ENCODE peak calls at places on chromosomes 4 and X, in five cellular contexts. One of them, this sample, is unnamed.
A peak's percentile ranks its signal among the peaks of the same experiment; 100 is the strongest.

GRCh38 chr4:147831452-147832192 is 99.7 kb downstream of the ARHGAP10 start:
- DNase-seq in H1: no peak
- DNase-seq in HepG2: no peak
- DNase-seq in GM12878: no peak
- DNase-seq in NT2/D1: no peak
- DNase-seq in this sample: no peak

GRCh38 chr4:55297346-55297745 is 48.7 kb upstream of the SRD5A3 start:
- DNase-seq in H1: no peak
- DNase-seq in HepG2: peak; percentile 20
- DNase-seq in GM12878: no peak
- DNase-seq in NT2/D1: no peak
- DNase-seq in this sample: no peak

GRCh38 chrX:73447311-73447794 is 500 bp downstream of the CDX4 start:
- DNase-seq in H1: no peak
- DNase-seq in HepG2: no peak
- DNase-seq in GM12878: no peak
- DNase-seq in NT2/D1: no peak
- DNase-seq in this sample: no peak

GRCh38 chr4:76943790-76944189 is 5.8 kb upstream of the SEPTIN11 start:
- DNase-seq in H1: no peak
- DNase-seq in HepG2: no peak
- DNase-seq in GM12878: no peak
- DNase-seq in NT2/D1: no peak
- DNase-seq in this sample: no peak

GRCh38 chr4:73759357-73759756 is 19.0 kb downstream of the CXCL8 start:
- DNase-seq in H1: no peak
- DNase-seq in HepG2: no peak
- DNase-seq in GM12878: no peak
- DNase-seq in NT2/D1: no peak
- DNase-seq in this sample: no peak

GRCh38 chrX:29071525-29071924 is 484.3 kb downstream of the IL1RAPL1 start:
- DNase-seq in H1: no peak
- DNase-seq in HepG2: no peak
- DNase-seq in GM12878: no peak
- DNase-seq in NT2/D1: no peak
- DNase-seq in this sample: no peak

GRCh38 chrX:69028006-69028760 is 137.1 kb downstream of the PJA1 start:
- DNase-seq in H1: no peak
- DNase-seq in HepG2: no peak
- DNase-seq in GM12878: peak; percentile 32
- DNase-seq in NT2/D1: no peak
- DNase-seq in this sample: peak; percentile 0

GRCh38 chr4:17562157-17562556 is 14.8 kb upstream of the LAP3 start:
- DNase-seq in H1: no peak
- DNase-seq in HepG2: peak; percentile 46
- DNase-seq in GM12878: no peak
- DNase-seq in NT2/D1: no peak
- DNase-seq in this sample: peak; percentile 23

GRCh38 chr4:100087743-100088142 is 102.5 kb downstream of the DDIT4L start:
- DNase-seq in H1: no peak
- DNase-seq in HepG2: no peak
- DNase-seq in GM12878: no peak
- DNase-seq in NT2/D1: no peak
- DNase-seq in this sample: no peak

GRCh38 chrX:130680164-130681035 is 222.6 kb downstream of the ENOX2 start:
- DNase-seq in H1: no peak
- DNase-seq in HepG2: peak; percentile 68
- DNase-seq in GM12878: no peak
- DNase-seq in NT2/D1: no peak
- DNase-seq in this sample: no peak

GRCh38 chr4:89114100-89114499 is 2.8 kb downstream of the TIGD2 start:
- DNase-seq in H1: no peak
- DNase-seq in HepG2: peak; percentile 24
- DNase-seq in GM12878: peak; percentile 24
- DNase-seq in NT2/D1: no peak
- DNase-seq in this sample: no peak

GRCh38 chrX:111098874-111099273 is 2.9 kb downstream of the PAK3 start:
- DNase-seq in H1: no peak
- DNase-seq in HepG2: peak; percentile 1
- DNase-seq in GM12878: no peak
- DNase-seq in NT2/D1: peak; percentile 56
- DNase-seq in this sample: peak; percentile 85

GRCh38 chrX:153689654-153690465 is 2.1 kb downstream of the SLC6A8 start:
- DNase-seq in H1: no peak
- DNase-seq in HepG2: no peak
- DNase-seq in GM12878: no peak
- DNase-seq in NT2/D1: no peak
- DNase-seq in this sample: no peak

GRCh38 chr4:128159967-128160366 is 98.9 kb downstream of the LARP1B start:
- DNase-seq in H1: no peak
- DNase-seq in HepG2: no peak
- DNase-seq in GM12878: no peak
- DNase-seq in NT2/D1: no peak
- DNase-seq in this sample: no peak

GRCh38 chr4:147173317-147173716 is 227.7 kb upstream of the TTC29 start:
- DNase-seq in H1: no peak
- DNase-seq in HepG2: no peak
- DNase-seq in GM12878: no peak
- DNase-seq in NT2/D1: no peak
- DNase-seq in this sample: no peak

GRCh38 chr4:112604590-112604989 is 32.1 kb downstream of the ZGRF1 start:
- DNase-seq in H1: peak; percentile 5
- DNase-seq in HepG2: peak; percentile 39
- DNase-seq in GM12878: peak; percentile 3
- DNase-seq in NT2/D1: peak; percentile 11
- DNase-seq in this sample: peak; percentile 51

GRCh38 chr4:109648266-109648996 is 54.8 kb downstream of the CASP6 start:
- DNase-seq in H1: no peak
- DNase-seq in HepG2: no peak
- DNase-seq in GM12878: peak; percentile 21
- DNase-seq in NT2/D1: no peak
- DNase-seq in this sample: no peak

GRCh38 chrX:25534096-25534495 is 518.3 kb upstream of the ARX start:
- DNase-seq in H1: no peak
- DNase-seq in HepG2: no peak
- DNase-seq in GM12878: no peak
- DNase-seq in NT2/D1: no peak
- DNase-seq in this sample: no peak

GRCh38 chrX:70998402-70999027 is 67.6 kb upstream of the SLC7A3 start:
- DNase-seq in H1: no peak
- DNase-seq in HepG2: peak; percentile 37
- DNase-seq in GM12878: no peak
- DNase-seq in NT2/D1: peak; percentile 46
- DNase-seq in this sample: no peak

GRCh38 chr4:161496-162284 is 37.4 kb downstream of the ZNF718 start:
- DNase-seq in H1: no peak
- DNase-seq in HepG2: no peak
- DNase-seq in GM12878: no peak
- DNase-seq in NT2/D1: no peak
- DNase-seq in this sample: no peak

GRCh38 chrX:119516157-119516702 is 48.0 kb downstream of the SLC25A5 start:
- DNase-seq in H1: no peak
- DNase-seq in HepG2: peak; percentile 57
- DNase-seq in GM12878: peak; percentile 39
- DNase-seq in NT2/D1: peak; percentile 63
- DNase-seq in this sample: peak; percentile 91

GRCh38 chrX:119507206-119507605 is 39.0 kb downstream of the SLC25A5 start:
- DNase-seq in H1: no peak
- DNase-seq in HepG2: no peak
- DNase-seq in GM12878: no peak
- DNase-seq in NT2/D1: no peak
- DNase-seq in this sample: no peak

DNA sequence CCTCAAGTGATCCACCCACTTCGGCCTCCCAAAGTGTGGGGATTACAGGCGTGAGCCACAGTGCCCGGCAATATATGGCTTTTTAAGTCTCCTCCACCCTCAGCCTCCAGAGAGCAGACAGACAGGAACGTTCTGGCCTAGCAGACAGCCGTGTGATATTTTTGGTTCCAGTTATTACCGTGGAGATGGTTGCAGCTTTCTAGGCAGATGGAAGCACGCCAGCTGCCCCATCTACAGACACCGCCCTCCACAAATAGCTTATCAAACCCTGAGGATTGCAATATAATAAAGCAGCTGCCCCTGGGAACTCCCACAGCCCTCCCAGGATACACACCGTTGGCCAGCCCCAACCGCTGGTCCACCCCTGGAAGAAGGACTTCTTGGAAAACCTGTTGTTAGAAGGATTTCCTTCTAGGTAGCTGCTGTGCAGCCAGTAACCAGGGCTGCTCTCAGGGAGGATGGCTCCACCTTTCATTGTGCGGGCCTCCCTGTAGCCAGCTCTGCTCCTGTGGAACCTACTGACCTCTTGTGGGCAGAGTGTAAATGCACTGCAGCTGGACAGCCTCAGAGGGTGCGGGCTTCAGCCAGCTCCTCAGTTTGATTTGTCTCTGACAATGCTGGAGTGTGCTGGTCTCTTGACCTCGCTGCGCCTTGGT is 44.0 kb downstream of the SLC25A5 start:
- DNase-seq in H1: peak; percentile 47
- DNase-seq in HepG2: peak; percentile 75
- DNase-seq in GM12878: no peak
- DNase-seq in NT2/D1: peak; percentile 72
- DNase-seq in this sample: peak; percentile 89
- TF ChIP-seq SUZ12 in H1: no peak
- TF ChIP-seq SUZ12 in HepG2: no peak
- TF ChIP-seq SUZ12 in GM12878: no peak
- TF ChIP-seq SUZ12 in NT2/D1: no peak
- TF ChIP-seq SUZ12 in this sample: no peak

GRCh38 chr4:152460488-152460887 is 75.4 kb downstream of the FBXW7 start:
- DNase-seq in H1: no peak
- DNase-seq in HepG2: peak; percentile 25
- DNase-seq in GM12878: peak; percentile 43
- DNase-seq in NT2/D1: no peak
- DNase-seq in this sample: no peak

GRCh38 chr4:152462047-152462446 is 73.8 kb downstream of the FBXW7 start:
- DNase-seq in H1: no peak
- DNase-seq in HepG2: peak; percentile 26
- DNase-seq in GM12878: peak; percentile 64
- DNase-seq in NT2/D1: no peak
- DNase-seq in this sample: no peak

GRCh38 chr4:152464030-152464823 is 71.7 kb downstream of the FBXW7 start:
- DNase-seq in H1: no peak
- DNase-seq in HepG2: no peak
- DNase-seq in GM12878: no peak
- DNase-seq in NT2/D1: no peak
- DNase-seq in this sample: no peak

GRCh38 chr4:152463562-152463961 is 72.3 kb downstream of the FBXW7 start:
- DNase-seq in H1: no peak
- DNase-seq in HepG2: no peak
- DNase-seq in GM12878: no peak
- DNase-seq in NT2/D1: no peak
- DNase-seq in this sample: no peak

GRCh38 chr4:152462715-152463114 is 73.2 kb downstream of the FBXW7 start:
- DNase-seq in H1: no peak
- DNase-seq in HepG2: no peak
- DNase-seq in GM12878: no peak
- DNase-seq in NT2/D1: no peak
- DNase-seq in this sample: no peak
- TF ChIP-seq SUZ12 in H1: no peak
- TF ChIP-seq SUZ12 in HepG2: no peak
- TF ChIP-seq SUZ12 in GM12878: no peak
- TF ChIP-seq SUZ12 in NT2/D1: no peak
- TF ChIP-seq SUZ12 in this sample: no peak

GRCh38 chr4:6343950-6344408 is 74.3 kb downstream of the WFS1 start:
- DNase-seq in H1: no peak
- DNase-seq in HepG2: peak; percentile 54
- DNase-seq in GM12878: no peak
- DNase-seq in NT2/D1: no peak
- DNase-seq in this sample: no peak
- TF ChIP-seq SUZ12 in H1: no peak
- TF ChIP-seq SUZ12 in HepG2: no peak
- TF ChIP-seq SUZ12 in GM12878: no peak
- TF ChIP-seq SUZ12 in NT2/D1: no peak
- TF ChIP-seq SUZ12 in this sample: no peak

GRCh38 chr4:143700420-143701352 is at the start of gene FREM3:
- DNase-seq in H1: peak; percentile 33
- DNase-seq in HepG2: no peak
- DNase-seq in GM12878: no peak
- DNase-seq in NT2/D1: no peak
- DNase-seq in this sample: peak; percentile 34
- TF ChIP-seq SUZ12 in H1: peak; percentile 93
- TF ChIP-seq SUZ12 in HepG2: no peak
- TF ChIP-seq SUZ12 in GM12878: no peak
- TF ChIP-seq SUZ12 in NT2/D1: no peak
- TF ChIP-seq SUZ12 in this sample: no peak

DNA sequence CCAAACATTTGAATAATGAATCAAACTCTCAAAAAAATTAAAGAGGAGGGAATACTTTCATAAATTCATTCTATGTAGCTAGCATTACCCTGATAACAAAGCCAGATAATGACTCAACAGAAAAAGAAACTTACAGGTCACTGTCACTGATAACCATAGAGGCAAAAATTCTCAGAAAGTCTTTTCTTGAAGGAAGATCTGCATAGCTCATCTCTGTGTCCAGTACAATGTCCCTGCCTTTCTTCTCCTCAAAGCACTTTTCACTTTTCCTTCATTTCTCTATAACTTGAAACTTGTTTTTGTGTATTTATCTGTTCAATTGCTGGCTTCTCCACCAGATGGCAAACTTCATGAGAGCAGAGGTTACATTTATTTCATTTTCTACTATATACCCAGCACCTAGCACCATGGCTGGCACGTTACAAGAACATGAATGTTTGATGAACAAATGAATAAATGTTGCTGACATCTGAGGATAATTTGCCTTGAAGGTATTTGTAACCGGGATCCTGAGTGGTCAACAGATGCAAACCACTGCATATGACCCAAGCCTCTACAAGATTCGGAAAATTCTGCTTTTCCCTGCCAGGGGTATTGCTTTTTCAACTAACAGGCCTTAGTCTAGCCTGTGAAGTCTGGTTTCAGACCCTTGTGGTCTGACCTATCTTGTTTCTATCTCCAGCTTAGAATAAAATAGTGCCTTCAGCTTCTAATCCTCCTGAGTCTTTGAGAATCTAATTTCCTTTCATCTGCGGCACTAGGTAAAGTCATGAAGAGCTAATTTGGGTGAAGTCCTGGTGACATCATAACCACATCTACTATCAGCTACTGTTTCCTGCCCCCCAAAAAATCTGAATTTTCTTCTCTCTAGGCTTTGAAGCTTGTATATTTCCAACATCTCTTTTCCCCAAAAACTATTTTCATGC is 52.5 kb upstream of the ANTXR2 start:
- DNase-seq in H1: no peak
- DNase-seq in HepG2: no peak
- DNase-seq in GM12878: no peak
- DNase-seq in NT2/D1: no peak
- DNase-seq in this sample: peak; percentile 20
- TF ChIP-seq SUZ12 in H1: no peak
- TF ChIP-seq SUZ12 in HepG2: no peak
- TF ChIP-seq SUZ12 in GM12878: no peak
- TF ChIP-seq SUZ12 in NT2/D1: no peak
- TF ChIP-seq SUZ12 in this sample: no peak

DNA sequence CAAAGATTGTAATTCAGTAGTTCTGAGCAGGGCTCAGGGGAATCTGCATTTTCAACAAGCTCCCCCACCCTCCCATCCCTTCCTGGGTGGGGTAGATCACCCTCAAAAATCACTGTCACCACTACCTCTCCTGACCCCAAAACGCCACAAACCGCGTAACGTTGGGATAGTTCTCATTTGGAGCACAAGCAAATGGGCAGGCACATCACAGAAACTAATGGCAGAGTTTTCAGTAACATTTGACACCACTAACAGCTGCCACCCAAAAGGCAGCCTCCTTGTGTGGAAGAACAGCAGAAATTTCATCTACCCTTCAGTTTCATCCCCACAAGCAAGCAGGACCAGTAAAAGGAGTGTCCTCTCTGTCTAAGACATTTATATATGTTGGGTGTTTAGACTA is 132.7 kb downstream of the PALLD start:
- DNase-seq in H1: no peak
- DNase-seq in HepG2: no peak
- DNase-seq in GM12878: no peak
- DNase-seq in NT2/D1: no peak
- DNase-seq in this sample: no peak
- TF ChIP-seq SUZ12 in H1: no peak
- TF ChIP-seq SUZ12 in HepG2: no peak
- TF ChIP-seq SUZ12 in GM12878: no peak
- TF ChIP-seq SUZ12 in NT2/D1: no peak
- TF ChIP-seq SUZ12 in this sample: no peak

This sample was measured in HEK293T.